ENCODE peak calls at places on chromosomes 16 and 17, in five cellular contexts. L is CD4-positive, alpha-beta T cell; T is GM10248; P is CD4-positive, CD25-positive, alpha-beta regulatory T cell; V is IMR-90. S is an unnamed sample.

GRCh38 chr17:969767-970387 is 9.7 kb downstream of the NXN start:
- DNase-seq in L (no peak), T (no peak), P (no peak), V (no peak), S (no peak)

GRCh38 chr17:72097144-72097543 is 23.7 kb upstream of the SOX9 start:
- DNase-seq in L (no peak), T (no peak), P (no peak), V (no peak), S (no peak)

GRCh38 chr17:37744961-37745800 is at the start of gene HNF1B:
- DNase-seq in L (no peak), T (peak; percentile 80), P (peak; percentile 8), V (no peak), S (peak; percentile 71)

GRCh38 chr16:1202274-1202673 is 22.8 kb downstream of the TPSG1 start:
- DNase-seq in L (no peak), T (no peak), P (no peak), V (no peak), S (no peak)

GRCh38 chr17:45844695-45845375 is at the start of gene SPPL2C:
- DNase-seq in L (no peak), T (no peak), P (no peak), V (no peak), S (no peak)

GRCh38 chr16:12162151-12162559 is 185.6 kb downstream of the SNX29 start:
- DNase-seq in L (no peak), T (no peak), P (no peak), V (peak; percentile 56), S (no peak)

GRCh38 chr16:31453255-31454204 is 5.8 kb upstream of the ARMC5 start:
- DNase-seq in L (no peak), T (no peak), P (no peak), V (peak; percentile 36), S (no peak)

GRCh38 chr16:23670137-23670776 is 8.4 kb upstream of the PLK1 start:
- DNase-seq in L (no peak), T (peak; percentile 78), P (peak; percentile 71), V (peak; percentile 95), S (no peak)

GRCh38 chr17:47224971-47225370 is 15.8 kb downstream of the MYL4 start:
- DNase-seq in L (no peak), T (no peak), P (no peak), V (no peak), S (no peak)

GRCh38 chr17:78247304-78247703 is 15.9 kb downstream of the TMEM235 start:
- DNase-seq in L (no peak), T (no peak), P (no peak), V (no peak), S (no peak)

GRCh38 chr17:28501421-28502284 is 4.5 kb upstream of the FOXN1 start:
- DNase-seq in L (no peak), T (no peak), P (no peak), V (no peak), S (no peak)

GRCh38 chr17:27805520-27806146 is 5.3 kb upstream of the NOS2 start:
- DNase-seq in L (peak; percentile 75), T (peak; percentile 82), P (peak; percentile 93), V (peak; percentile 86), S (peak; percentile 90)

GRCh38 chr16:23092072-23092800 is 57.0 kb downstream of the USP31 start:
- DNase-seq in L (no peak), T (no peak), P (no peak), V (no peak), S (no peak)

GRCh38 chr17:3658784-3659449 is 9.5 kb downstream of the TAX1BP3 start:
- DNase-seq in L (no peak), T (no peak), P (no peak), V (no peak), S (no peak)

GRCh38 chr17:10415161-10415560 is 6.6 kb downstream of the MYH8 start:
- DNase-seq in L (no peak), T (no peak), P (no peak), V (no peak), S (no peak)

GRCh38 chr17:55668581-55668980 is 54.1 kb downstream of the TMEM100 start:
- DNase-seq in L (no peak), T (no peak), P (no peak), V (no peak), S (no peak)

GRCh38 chr16:57634171-57634570 is 5.7 kb downstream of the ADGRG1 start:
- DNase-seq in L (no peak), T (no peak), P (no peak), V (peak; percentile 54), S (no peak)

GRCh38 chr16:70573451-70574121 is 50.0 kb downstream of the SF3B3 start:
- DNase-seq in L (no peak), T (no peak), P (no peak), V (peak; percentile 97), S (no peak)

GRCh38 chr17:51097708-51098446 is 22.8 kb downstream of the SPAG9 start:
- DNase-seq in L (no peak), T (no peak), P (peak; percentile 36), V (no peak), S (no peak)

GRCh38 chr16:15523092-15523541 is 88.7 kb downstream of the BMERB1 start:
- DNase-seq in L (peak; percentile 5), T (no peak), P (peak; percentile 73), V (no peak), S (no peak)

GRCh38 chr17:65283704-65284103 is 146.5 kb downstream of the RGS9 start:
- DNase-seq in L (no peak), T (no peak), P (no peak), V (peak; percentile 26), S (no peak)

GRCh38 chr17:65294184-65294719 is 157.1 kb downstream of the RGS9 start:
- DNase-seq in L (peak; percentile 41), T (peak; percentile 76), P (peak; percentile 48), V (peak; percentile 71), S (peak; percentile 61)

GRCh38 chr17:77366558-77367245 is 225.9 kb downstream of the SEC14L1 start:
- DNase-seq in L (no peak), T (peak; percentile 60), P (no peak), V (peak; percentile 86), S (no peak)

GRCh38 chr16:90046971-90047713 is 27.9 kb upstream of the DBNDD1 start:
- DNase-seq in L (no peak), T (peak; percentile 26), P (no peak), V (peak; percentile 58), S (peak; percentile 68)

GRCh38 chr17:49776864-49777263 is 11.6 kb upstream of the KAT7 start:
- DNase-seq in L (no peak), T (no peak), P (no peak), V (no peak), S (peak; percentile 67)

GRCh38 chr17:48624544-48625501 is 1.3 kb downstream of the HOXB9 start:
- DNase-seq in L (no peak), T (no peak), P (no peak), V (no peak), S (no peak)

S was measured in ureter.